ENCODE peak calls at places on chromosomes 13 and 19, in six cellular contexts. E, C, M, T, V and H are unnamed samples.

GRCh38 chr19:2221918-2222317 is 14.2 kb downstream of the PLEKHJ1 start:
- DNase-seq in E (no peak), M (no peak), C (no peak), T (no peak), V (no peak), H (no peak)

GRCh38 chr19:11130824-11131455 is 24.6 kb downstream of the SPC24 start:
- DNase-seq in V (peak), E (peak), C (peak), T (peak), M (peak), H (peak)

GRCh38 chr19:49877879-49878743 is 609 bp downstream of the TBC1D17 start:
- DNase-seq in M (peak), E (peak), T (peak), C (peak), V (peak), H (peak)

GRCh38 chr13:20475927-20476691 is 49.5 kb downstream of the CRYL1 start:
- DNase-seq in T (no peak), V (no peak), M (no peak), C (peak), E (peak), H (no peak)

GRCh38 chr13:114166381-114167131 is 12.5 kb upstream of the CFAP97D2 start:
- DNase-seq in V (no peak), C (no peak), T (no peak), E (no peak), M (no peak), H (no peak)

GRCh38 chr13:30355405-30355741 is 48.0 kb upstream of the KATNAL1 start:
- DNase-seq in E (no peak), V (no peak), T (peak), M (no peak), C (no peak), H (no peak)

GRCh38 chr19:49502866-49503581 is 6.8 kb downstream of the RPS11 start:
- DNase-seq in C (no peak), V (peak), M (no peak), T (no peak), E (no peak), H (no peak)

GRCh38 chr19:5245631-5246553 is 94.7 kb downstream of the PTPRS start:
- DNase-seq in M (no peak), V (no peak), T (no peak), E (no peak), C (no peak), H (no peak)

GRCh38 chr19:44882063-44882462 is 9.0 kb upstream of the TOMM40 start:
- DNase-seq in C (no peak), M (no peak), E (no peak), V (no peak), T (no peak), H (no peak)

GRCh38 chr13:34942732-34943674 is 933 bp downstream of the NBEA start:
- DNase-seq in C (no peak), T (peak), V (no peak), M (no peak), E (no peak), H (no peak)

GRCh38 chr19:39202998-39203355 is 1.1 kb downstream of the SYCN start:
- DNase-seq in T (no peak), M (no peak), V (no peak), E (no peak), C (no peak), H (no peak)

GRCh38 chr19:3132971-3133792 is 2.7 kb upstream of the GNA15 start:
- DNase-seq in E (peak), T (no peak), M (no peak), V (no peak), C (peak), H (no peak)

GRCh38 chr13:67298297-67298696 is 68.2 kb upstream of the PCDH9 start:
- DNase-seq in V (no peak), C (no peak), E (no peak), M (no peak), T (no peak), H (no peak)

GRCh38 chr19:2040647-2041435 is 10.2 kb downstream of the MKNK2 start:
- DNase-seq in E (no peak), T (no peak), C (no peak), M (no peak), V (no peak), H (no peak)

GRCh38 chr19:15213715-15214381 is 13.1 kb upstream of the NOTCH3 start:
- DNase-seq in V (no peak), E (no peak), T (peak), C (no peak), M (peak), H (no peak)

GRCh38 chr13:30932481-30933333 is at the start of gene TEX26:
- DNase-seq in M (no peak), V (no peak), T (peak), E (no peak), C (no peak), H (no peak)

GRCh38 chr19:48541813-48542212 is 10.2 kb upstream of the SULT2B1 start:
- DNase-seq in M (no peak), T (no peak), C (no peak), V (no peak), E (no peak), H (no peak)